ENCODE peak calls at places on chromosomes 16 and 17, in ten cellular contexts. S is NCI-H748 treated with DMSO at 0.1 percent for 48 hours; T is ACHN; M is H4; W is stimulated activated CD4-positive, alpha-beta T cell treated with anti-CD3 and anti-CD28 coated beads, Interleukin-15, amount 100 ng/mL, for 1 hour; J is CD8-positive, alpha-beta T cell; H is fibroblast of pulmonary artery; F is Daoy; V is cardiac fibroblast; L is AG20443. O is an unnamed sample.

GRCh38 chr16:11326084-11326736 is 19.0 kb upstream of the RMI2 start:
- DNase-seq in S (no peak), T (no peak), M (no peak), W (no peak), J (no peak), H (no peak), F (no peak), V (no peak), L (peak; percentile 47), O (no peak)

GRCh38 chr17:41614098-41614497 is 1.5 kb upstream of the KRT16 start:
- DNase-seq in S (no peak), T (no peak), M (no peak), W (no peak), J (no peak), H (no peak), F (no peak), V (no peak), L (no peak), O (no peak)

GRCh38 chr17:41777579-41778188 is 8.8 kb downstream of the JUP start:
- DNase-seq in S (peak; percentile 48), T (peak; percentile 77), M (peak; percentile 93), W (no peak), J (no peak), H (peak; percentile 99), F (peak; percentile 94), V (peak; percentile 98), L (peak; percentile 90), O (no peak)

GRCh38 chr17:9021158-9021984 is at the start of gene NTN1:
- DNase-seq in S (peak; percentile 37), T (peak; percentile 28), M (no peak), W (peak; percentile 16), J (peak; percentile 21), H (peak; percentile 11), F (peak; percentile 69), V (peak; percentile 35), L (peak; percentile 70), O (peak; percentile 83)

GRCh38 chr17:55187371-55187770 is 77.4 kb upstream of the HLF start:
- DNase-seq in S (no peak), T (no peak), M (no peak), W (no peak), J (no peak), H (peak; percentile 10), F (no peak), V (peak; percentile 11), L (no peak), O (no peak)

GRCh38 chr16:67446968-67447507 is 16.1 kb downstream of the HSD11B2 start:
- DNase-seq in S (no peak), T (no peak), M (no peak), W (no peak), J (no peak), H (no peak), F (no peak), V (no peak), L (no peak), O (no peak)

GRCh38 chr16:86200722-86201121 is 301.8 kb downstream of the IRF8 start:
- DNase-seq in S (no peak), T (no peak), M (no peak), W (no peak), J (no peak), H (no peak), F (no peak), V (no peak), L (no peak), O (no peak)

GRCh38 chr17:152860-153420 is 15.6 kb downstream of the SCGB1C2 start:
- DNase-seq in S (no peak), T (no peak), M (no peak), W (no peak), J (no peak), H (no peak), F (no peak), V (no peak), L (no peak), O (peak; percentile 34)

GRCh38 chr16:87657621-87658192 is 55.4 kb downstream of the JPH3 start:
- DNase-seq in S (no peak), T (peak; percentile 18), M (no peak), W (no peak), J (no peak), H (peak; percentile 11), F (peak; percentile 60), V (peak; percentile 9), L (no peak), O (no peak)

GRCh38 chr16:76500006-76500405 is 222.8 kb downstream of the CNTNAP4 start:
- DNase-seq in S (no peak), T (no peak), M (no peak), W (no peak), J (no peak), H (no peak), F (no peak), V (no peak), L (no peak), O (no peak)

GRCh38 chr16:51553910-51554309 is 402.8 kb upstream of the SALL1 start:
- DNase-seq in S (no peak), T (no peak), M (no peak), W (no peak), J (no peak), H (peak; percentile 53), F (no peak), V (peak; percentile 29), L (no peak), O (no peak)

GRCh38 chr17:43879723-43880419 is 27.5 kb downstream of the MPP2 start:
- DNase-seq in S (no peak), T (no peak), M (no peak), W (no peak), J (no peak), H (no peak), F (no peak), V (no peak), L (no peak), O (no peak)

GRCh38 chr16:19879241-19879792 is 5.3 kb downstream of the GPRC5B start:
- DNase-seq in S (peak; percentile 52), T (no peak), M (peak; percentile 46), W (no peak), J (no peak), H (peak; percentile 20), F (no peak), V (no peak), L (no peak), O (no peak)

GRCh38 chr16:79651363-79651762 is 50.8 kb upstream of the MAF start:
- DNase-seq in S (no peak), T (no peak), M (peak; percentile 66), W (no peak), J (no peak), H (peak; percentile 19), F (peak; percentile 82), V (peak; percentile 69), L (peak; percentile 37), O (no peak)

GRCh38 chr16:1078579-1079021 is 6.1 kb downstream of the SSTR5 start:
- DNase-seq in S (peak; percentile 36), T (peak; percentile 39), M (peak; percentile 85), W (no peak), J (no peak), H (peak; percentile 62), F (peak; percentile 77), V (peak; percentile 64), L (peak; percentile 65), O (no peak)

O was measured in natural killer cell treated with Interleukin-12 subunit alpha and Interleukin-12 subunit beta and Interleukin-15 and Interleukin-18, amount 100 ng/mL, for 72 hours.